ENCODE peak calls at places on chromosome 17, in four cellular contexts. M is left ventricle myocardium inferior, P is body of pancreas, H is GM06990. V is an unnamed sample.
A peak's percentile ranks its signal among the peaks of the same experiment; 100 is the strongest.

GRCh38 chr17:72125226-72125651 is 4.4 kb downstream of the SOX9 start:
- DNase-seq in P (no peak), H (no peak), M (no peak), V (no peak)

GRCh38 chr17:11950771-11951519 is 46.3 kb downstream of the ZNF18 start:
- DNase-seq in H (no peak), P (no peak), M (no peak), V (peak; percentile 55)

GRCh38 chr17:50144845-50145531 is 5.5 kb downstream of the PPP1R9B start:
- DNase-seq in M (no peak), H (no peak), P (no peak), V (peak; percentile 53)

GRCh38 chr17:73415782-73416181 is 104.0 kb upstream of the CDC42EP4 start:
- DNase-seq in H (no peak), M (no peak), P (no peak), V (no peak)

GRCh38 chr17:18960803-18961511 is 9.0 kb downstream of the SLC5A10 start:
- DNase-seq in P (peak; percentile 81), M (peak; percentile 81), H (peak; percentile 86), V (peak; percentile 58)

GRCh38 chr17:82120148-82120547 is 22.1 kb upstream of the FASN start:
- DNase-seq in M (no peak), P (no peak), H (no peak), V (peak; percentile 55)

GRCh38 chr17:61967729-61968128 is 39.9 kb upstream of the INTS2 start:
- DNase-seq in P (no peak), M (no peak), H (no peak), V (no peak)

GRCh38 chr17:59840908-59841666 is 51.7 kb downstream of the TUBD1 start:
- DNase-seq in P (no peak), H (no peak), M (no peak), V (peak; percentile 51)

GRCh38 chr17:7842380-7842949 is 8.4 kb downstream of the KDM6B start:
- DNase-seq in P (peak; percentile 85), H (peak; percentile 91), M (peak; percentile 55), V (peak; percentile 95)

GRCh38 chr17:67999291-67999911 is 3.1 kb upstream of the C17orf58 start:
- DNase-seq in P (no peak), H (no peak), M (no peak), V (peak; percentile 12)

GRCh38 chr17:17060001-17060929 is 18.0 kb downstream of the MPRIP start:
- DNase-seq in H (no peak), M (no peak), P (no peak), V (no peak)

GRCh38 chr17:29562615-29563014 is 4.2 kb downstream of the ABHD15 start:
- DNase-seq in H (no peak), M (no peak), P (no peak), V (no peak)

GRCh38 chr17:49915670-49916069 is 53.3 kb upstream of the DLX4 start:
- DNase-seq in H (no peak), P (no peak), M (no peak), V (no peak)

GRCh38 chr17:42845556-42845917 is 1.2 kb downstream of the AOC2 start:
- DNase-seq in P (no peak), H (no peak), M (no peak), V (peak; percentile 23)

GRCh38 chr17:841313-841712 is 59.2 kb downstream of the MRM3 start:
- DNase-seq in M (no peak), P (no peak), H (peak; percentile 35), V (no peak)

GRCh38 chr17:45123930-45124796 is 8.2 kb downstream of the PLCD3 start:
- DNase-seq in P (peak; percentile 43), H (no peak), M (no peak), V (peak; percentile 86)

GRCh38 chr17:16129441-16129840 is 85.9 kb downstream of the NCOR1 start:
- DNase-seq in P (no peak), H (no peak), M (no peak), V (no peak)

GRCh38 chr17:45098869-45099616 is 33.3 kb downstream of the PLCD3 start:
- DNase-seq in H (peak; percentile 40), P (peak; percentile 88), M (peak; percentile 86), V (peak; percentile 78)

GRCh38 chr17:47304191-47304590 is 19.6 kb upstream of the EFCAB13 start:
- DNase-seq in H (no peak), P (no peak), M (no peak), V (peak; percentile 55)

GRCh38 chr17:35006345-35006744 is 26.0 kb downstream of the LIG3 start:
- DNase-seq in M (no peak), P (no peak), H (no peak), V (no peak)

GRCh38 chr17:61291457-61292311 is 108.0 kb upstream of the TBX2 start:
- DNase-seq in M (no peak), H (no peak), P (no peak), V (peak; percentile 47)

GRCh38 chr17:3474212-3474611 is 1.6 kb upstream of the ASPA start:
- DNase-seq in M (no peak), H (no peak), P (no peak), V (peak; percentile 54)

GRCh38 chr17:3469529-3469928 is 2.1 kb downstream of the SPATA22 start:
- DNase-seq in P (no peak), H (no peak), M (no peak), V (no peak)

GRCh38 chr17:3475155-3475808 is 515 bp upstream of the ASPA start:
- DNase-seq in P (no peak), H (no peak), M (no peak), V (peak; percentile 4)

GRCh38 chr17:3472137-3472536 is 518 bp upstream of the SPATA22 start:
- DNase-seq in P (no peak), H (no peak), M (no peak), V (no peak)

DNA sequence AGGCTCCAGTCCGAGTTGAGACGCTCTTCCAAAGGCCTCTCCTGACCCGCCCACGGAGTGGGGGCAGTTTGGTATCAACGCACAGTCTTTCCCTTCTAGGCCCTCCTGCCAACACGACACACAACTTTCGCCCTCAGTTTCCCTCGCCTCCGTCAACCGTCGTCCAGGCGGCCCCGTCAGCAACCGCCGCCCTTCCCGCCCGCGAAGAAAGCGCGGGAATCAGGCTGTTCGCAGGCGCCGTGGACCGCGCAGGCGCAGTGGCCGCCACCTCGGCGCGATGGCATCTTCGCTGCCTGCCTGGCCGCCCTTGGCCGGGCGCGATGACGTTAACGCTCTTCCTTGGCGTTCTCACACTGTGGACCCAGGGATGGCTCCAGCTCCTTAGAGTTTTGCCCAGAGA is at the start of gene SPATA22:
- DNase-seq in P (no peak), H (no peak), M (no peak), V (no peak)
- H3K4me3 ChIP-seq in P (no peak within 1 kb of the TSS), H (no peak within 1 kb of the TSS), M (no peak within 1 kb of the TSS), V (no peak within 1 kb of the TSS)

GRCh38 chr17:75239214-75239613 is 22.2 kb downstream of the GGA3 start:
- DNase-seq in P (no peak), H (no peak), M (no peak), V (no peak)

GRCh38 chr17:75239778-75240393 is 21.5 kb downstream of the GGA3 start:
- DNase-seq in M (no peak), P (no peak), H (no peak), V (no peak)

GRCh38 chr17:75241502-75241901 is 19.9 kb downstream of the GGA3 start:
- DNase-seq in M (no peak), H (no peak), P (no peak), V (peak; percentile 75)

GRCh38 chr17:75241143-75241430 is 20.3 kb downstream of the GGA3 start:
- DNase-seq in H (no peak), M (no peak), P (no peak), V (peak; percentile 62)

GRCh38 chr17:75240394-75241142 is 20.8 kb downstream of the GGA3 start:
- DNase-seq in P (no peak), M (no peak), H (no peak), V (peak; percentile 38)
- TF ChIP-seq CTCF in P (peak; percentile 47), M (peak; percentile 48), H (peak; percentile 84), V (peak; percentile 66)

GRCh38 chr17:79233916-79234551 is 159.4 kb downstream of the ENGASE start:
- DNase-seq in M (no peak), H (no peak), P (no peak), V (no peak)

GRCh38 chr17:79237448-79238053 is 162.9 kb downstream of the ENGASE start:
- DNase-seq in P (no peak), H (no peak), M (no peak), V (no peak)

GRCh38 chr17:79231766-79232287 is 157.2 kb downstream of the ENGASE start:
- DNase-seq in M (no peak), P (no peak), H (no peak), V (no peak)

GRCh38 chr17:79232957-79233356 is 158.3 kb downstream of the ENGASE start:
- DNase-seq in H (no peak), M (no peak), P (no peak), V (no peak)

GRCh38 chr17:79235808-79236207 is 161.2 kb downstream of the ENGASE start:
- DNase-seq in M (no peak), P (no peak), H (no peak), V (no peak)
- H3K4me3 ChIP-seq in M (no peak overlapping the region), P (no peak overlapping the region), H (no peak overlapping the region), V (no peak overlapping the region)

GRCh38 chr17:9693755-9694154 is 48.4 kb downstream of the USP43 start:
- DNase-seq in P (no peak), H (no peak), M (no peak), V (no peak)

GRCh38 chr17:9700136-9700535 is 54.8 kb downstream of the USP43 start:
- DNase-seq in P (no peak), H (no peak), M (no peak), V (no peak)

GRCh38 chr17:9700754-9701476 is 55.6 kb downstream of the USP43 start:
- DNase-seq in M (no peak), H (no peak), P (no peak), V (no peak)

DNA sequence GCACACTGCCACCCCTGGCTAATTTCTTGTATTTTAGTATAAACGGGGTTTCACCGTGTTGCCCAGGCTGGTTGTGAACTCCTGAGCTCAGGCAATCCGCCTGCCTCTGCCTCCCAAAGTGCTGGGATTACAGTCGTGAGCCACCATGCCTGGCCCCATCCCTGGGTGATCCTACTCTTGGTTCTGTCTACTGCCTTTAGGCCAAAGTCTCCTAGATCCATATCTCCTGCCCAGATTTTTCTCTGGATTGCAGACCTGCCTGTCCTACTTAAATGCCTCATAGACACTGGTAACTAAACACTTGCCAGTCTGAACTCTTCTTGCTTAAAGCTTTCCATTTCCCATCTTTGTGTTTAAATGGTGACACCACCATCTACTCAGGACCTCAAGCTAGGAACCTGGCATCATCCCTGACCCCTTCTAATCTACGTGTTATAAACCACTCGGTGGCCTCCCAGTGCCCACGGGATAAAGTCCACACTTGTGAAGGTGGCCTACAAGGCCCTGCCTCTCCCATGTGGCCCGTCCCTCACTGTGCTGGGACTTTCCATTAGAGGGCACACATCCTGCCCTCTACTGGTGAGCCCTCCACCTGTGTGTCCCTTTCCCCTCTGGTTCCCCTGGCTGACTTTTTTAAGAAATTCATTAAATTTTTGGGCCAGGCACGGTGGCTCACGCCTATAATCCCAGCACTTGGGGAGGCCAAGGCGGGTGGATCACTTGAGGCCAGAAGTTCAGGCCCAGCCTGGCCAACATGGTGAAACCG is 51.1 kb downstream of the USP43 start:
- DNase-seq in H (no peak), M (no peak), P (no peak), V (no peak)
- TF ChIP-seq CTCF in H (peak; percentile 11), M (no peak), P (no peak), V (no peak)

V was measured in fibroblast of mammary gland.